ENCODE peak calls at places on chromosome 18, in eight cellular contexts. F is AG10803, B is left ventricle myocardium inferior, E is hepatocyte, L is spleen, W is epithelial cell of esophagus, Z is body of pancreas, Y is endodermal cell. N is an unnamed sample.

GRCh38 chr18:9612215-9612830 is 2.0 kb downstream of the PPP4R1 start:
- DNase-seq in F (peak), B (no peak), E (peak), L (no peak), W (peak), Z (peak), Y (no peak), N (peak)

GRCh38 chr18:56645415-56646016 is 5.6 kb upstream of the WDR7 start:
- DNase-seq in F (no peak), B (no peak), E (peak), L (no peak), W (peak), Z (no peak), Y (no peak), N (no peak)

GRCh38 chr18:25662247-25662646 is 310.3 kb upstream of the ZNF521 start:
- DNase-seq in F (no peak), B (no peak), E (no peak), L (no peak), W (no peak), Z (no peak), Y (no peak), N (no peak)

GRCh38 chr18:1468550-1468949 is 563.9 kb downstream of the ADCYAP1 start:
- DNase-seq in F (no peak), B (no peak), E (no peak), L (no peak), W (no peak), Z (no peak), Y (no peak), N (no peak)

GRCh38 chr18:56351911-56352502 is 286.4 kb downstream of the TXNL1 start:
- DNase-seq in F (no peak), B (no peak), E (no peak), L (no peak), W (peak), Z (no peak), Y (peak), N (no peak)

GRCh38 chr18:36088256-36088655 is 20.9 kb upstream of the RPRD1A start:
- DNase-seq in F (no peak), B (no peak), E (no peak), L (no peak), W (peak), Z (no peak), Y (no peak), N (no peak)

GRCh38 chr18:13217971-13218375 is 587 bp upstream of the LDLRAD4 start:
- DNase-seq in F (no peak), B (peak), E (no peak), L (no peak), W (no peak), Z (peak), Y (peak), N (no peak)

GRCh38 chr18:45050712-45051639 is 370.3 kb downstream of the SETBP1 start:
- DNase-seq in F (peak), B (no peak), E (peak), L (no peak), W (peak), Z (no peak), Y (no peak), N (peak)

GRCh38 chr18:6546229-6546628 is 131.5 kb upstream of the L3MBTL4 start:
- DNase-seq in F (peak), B (no peak), E (no peak), L (no peak), W (peak), Z (no peak), Y (no peak), N (peak)

GRCh38 chr18:35618703-35619102 is 37.2 kb downstream of the GALNT1 start:
- DNase-seq in F (peak), B (no peak), E (no peak), L (no peak), W (no peak), Z (no peak), Y (peak), N (no peak)

GRCh38 chr18:57747809-57748680 is 55.1 kb downstream of the ATP8B1 start:
- DNase-seq in F (no peak), B (no peak), E (no peak), L (no peak), W (no peak), Z (no peak), Y (no peak), N (no peak)

GRCh38 chr18:79792988-79793355 is 4.8 kb upstream of the KCNG2 start:
- DNase-seq in F (no peak), B (no peak), E (no peak), L (peak), W (no peak), Z (no peak), Y (no peak), N (no peak)

GRCh38 chr18:72541871-72542690 is 2.1 kb downstream of the CBLN2 start:
- DNase-seq in F (no peak), B (no peak), E (peak), L (no peak), W (peak), Z (no peak), Y (peak), N (no peak)

GRCh38 chr18:12470382-12471090 is 62.8 kb downstream of the PRELID3A start:
- DNase-seq in F (no peak), B (no peak), E (peak), L (no peak), W (peak), Z (no peak), Y (no peak), N (peak)

GRCh38 chr18:46073474-46074331 is 1.6 kb upstream of the PSTPIP2 start:
- DNase-seq in F (peak), B (no peak), E (peak), L (peak), W (peak), Z (peak), Y (peak), N (peak)

GRCh38 chr18:49459404-49460171 is 857 bp downstream of the DYM start:
- DNase-seq in F (no peak), B (no peak), E (no peak), L (no peak), W (peak), Z (no peak), Y (no peak), N (peak)

GRCh38 chr18:62258606-62259005 is 66.5 kb upstream of the TNFRSF11A start:
- DNase-seq in F (no peak), B (no peak), E (peak), L (no peak), W (no peak), Z (no peak), Y (no peak), N (no peak)

GRCh38 chr18:21820035-21820810 is 79.6 kb downstream of the MIB1 start:
- DNase-seq in F (peak), B (no peak), E (peak), L (no peak), W (peak), Z (no peak), Y (no peak), N (peak)

GRCh38 chr18:26307161-26307773 is 81.0 kb downstream of the TAF4B start:
- DNase-seq in F (peak), B (no peak), E (peak), L (no peak), W (peak), Z (peak), Y (peak), N (peak)

GRCh38 chr18:26656401-26656943 is 108.1 kb upstream of the KCTD1 start:
- DNase-seq in F (no peak), B (peak), E (no peak), L (no peak), W (no peak), Z (no peak), Y (no peak), N (no peak)

GRCh38 chr18:35477974-35478373 is 19.8 kb downstream of the INO80C start:
- DNase-seq in F (no peak), B (no peak), E (no peak), L (no peak), W (no peak), Z (no peak), Y (no peak), N (no peak)

GRCh38 chr18:11909597-11910026 is 1.5 kb upstream of the MPPE1 start:
- DNase-seq in F (peak), B (no peak), E (peak), L (no peak), W (peak), Z (no peak), Y (no peak), N (peak)

GRCh38 chr18:11118051-11118450 is 31.3 kb downstream of the PIEZO2 start:
- DNase-seq in F (no peak), B (no peak), E (no peak), L (no peak), W (no peak), Z (no peak), Y (no peak), N (no peak)

GRCh38 chr18:63107171-63107850 is 212.3 kb downstream of the BCL2 start:
- DNase-seq in F (no peak), B (no peak), E (no peak), L (no peak), W (no peak), Z (no peak), Y (no peak), N (no peak)

GRCh38 chr18:13611616-13612110 is 114.7 kb downstream of the FAM210A start:
- DNase-seq in F (peak), B (peak), E (peak), L (peak), W (peak), Z (no peak), Y (peak), N (peak)

GRCh38 chr18:67926929-67927864 is 410.7 kb upstream of the DSEL start:
- DNase-seq in F (peak), B (no peak), E (no peak), L (no peak), W (no peak), Z (no peak), Y (no peak), N (peak)

GRCh38 chr18:29436459-29436858 is 1259.5 kb upstream of the CDH2 start:
- DNase-seq in F (no peak), B (no peak), E (no peak), L (no peak), W (no peak), Z (no peak), Y (no peak), N (no peak)

GRCh38 chr18:48422947-48423378 is 13.8 kb upstream of the ZBTB7C start:
- DNase-seq in F (no peak), B (no peak), E (no peak), L (no peak), W (no peak), Z (no peak), Y (peak), N (no peak)

GRCh38 chr18:48418409-48419267 is 9.5 kb upstream of the ZBTB7C start:
- DNase-seq in F (no peak), B (no peak), E (no peak), L (no peak), W (no peak), Z (no peak), Y (no peak), N (no peak)

GRCh38 chr18:48418000-48418399 is 8.8 kb upstream of the ZBTB7C start:
- DNase-seq in F (no peak), B (no peak), E (no peak), L (no peak), W (no peak), Z (no peak), Y (no peak), N (no peak)

DNA sequence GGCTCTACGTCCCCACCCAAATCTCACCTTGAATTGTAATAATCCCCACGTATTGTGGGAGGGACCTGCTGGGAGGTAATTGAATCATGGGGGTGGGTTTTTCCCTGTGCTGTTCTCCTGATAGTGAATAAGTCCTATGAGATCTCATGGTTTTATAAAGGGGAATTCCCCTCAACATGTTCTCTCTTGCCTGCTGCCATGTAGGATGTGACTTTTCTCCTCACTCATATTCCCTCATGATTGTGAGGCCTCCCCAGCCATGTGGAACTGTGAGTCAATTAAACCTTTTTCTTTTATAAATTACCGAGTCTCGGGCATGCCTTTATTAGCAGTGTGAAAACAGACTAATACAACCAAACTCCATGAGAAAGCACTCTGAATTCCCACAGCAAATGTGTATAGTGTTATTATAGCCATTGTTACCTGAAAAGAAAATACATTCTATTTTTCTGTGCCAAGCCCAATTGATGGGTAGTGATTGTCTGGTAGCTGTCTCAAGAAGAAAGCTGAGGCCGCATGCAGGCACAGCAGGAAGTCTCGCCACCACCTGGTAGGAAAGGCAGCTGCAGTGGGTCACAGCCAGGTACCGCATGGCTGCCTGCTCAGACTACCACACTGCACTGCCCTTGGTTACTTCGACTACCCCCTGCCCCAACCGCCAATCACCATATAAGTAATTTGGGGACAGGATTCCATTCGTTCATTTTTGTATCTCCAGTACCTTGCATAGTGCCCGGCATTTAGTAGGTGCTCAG is 10.3 kb upstream of the ZBTB7C start:
- DNase-seq in F (no peak), B (no peak), E (no peak), L (no peak), W (peak), Z (no peak), Y (peak), N (no peak)
- TF ChIP-seq CTCF in F (no peak), B (no peak), E (peak), L (no peak), W (no peak), Z (no peak), Y (peak), N (no peak)

GRCh38 chr18:23380001-23380550 is 73.0 kb upstream of the RIOK3 start:
- DNase-seq in F (peak), B (no peak), E (no peak), L (no peak), W (peak), Z (no peak), Y (peak), N (no peak)
- H3K4me3 ChIP-seq in F (no peak), B (no peak), E (no peak), L (no peak), W (no peak), Z (no peak), Y (no peak), N (no peak)

DNA sequence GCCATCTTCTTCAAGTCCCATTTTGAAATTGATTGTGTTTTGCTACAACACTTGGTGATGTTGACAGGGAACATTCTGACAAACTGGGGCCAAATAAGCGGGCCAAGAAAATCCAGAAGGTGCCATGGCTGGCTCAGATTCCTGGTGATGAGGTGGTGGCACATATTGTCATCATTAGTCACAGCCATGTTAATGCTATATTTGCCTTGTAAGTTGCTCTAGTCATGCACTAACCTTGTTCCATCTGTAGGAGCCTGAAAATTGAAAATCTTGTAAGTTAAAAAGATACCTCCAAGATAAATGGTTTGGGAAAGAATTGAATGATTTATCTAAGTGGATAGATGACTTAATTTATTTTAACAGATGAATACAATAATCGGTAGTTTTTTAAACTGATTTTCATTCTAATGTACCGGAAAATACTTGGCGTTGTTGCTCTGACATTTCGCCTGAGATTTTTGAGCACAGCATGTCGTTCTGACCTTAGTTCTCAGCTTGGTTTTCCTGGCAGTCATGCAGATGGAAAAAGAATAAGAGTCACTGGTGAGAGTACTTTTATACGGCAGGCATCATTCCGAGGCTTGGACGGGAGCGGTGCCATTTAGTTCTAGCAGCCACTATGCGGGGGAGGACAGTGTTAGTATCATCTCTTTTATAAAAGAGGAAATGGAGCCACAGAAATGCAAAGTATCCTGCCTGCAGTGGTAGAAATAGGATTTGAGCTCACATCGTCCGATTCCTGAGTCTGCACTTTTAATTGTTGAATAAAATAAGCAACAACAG is 133.9 kb downstream of the ZNF532 start:
- DNase-seq in F (peak), B (peak), E (no peak), L (no peak), W (peak), Z (no peak), Y (peak), N (peak)
- TF ChIP-seq CTCF in F (no peak), B (peak), E (no peak), L (no peak), W (no peak), Z (no peak), Y (no peak), N (no peak)

GRCh38 chr18:137327-137726 is 21.0 kb upstream of the USP14 start:
- DNase-seq in F (no peak), B (no peak), E (no peak), L (no peak), W (no peak), Z (no peak), Y (no peak), N (no peak)
- H3K4me3 ChIP-seq in F (no peak), B (no peak), E (no peak), L (no peak), W (no peak), Z (no peak), Y (no peak), N (no peak)

DNA sequence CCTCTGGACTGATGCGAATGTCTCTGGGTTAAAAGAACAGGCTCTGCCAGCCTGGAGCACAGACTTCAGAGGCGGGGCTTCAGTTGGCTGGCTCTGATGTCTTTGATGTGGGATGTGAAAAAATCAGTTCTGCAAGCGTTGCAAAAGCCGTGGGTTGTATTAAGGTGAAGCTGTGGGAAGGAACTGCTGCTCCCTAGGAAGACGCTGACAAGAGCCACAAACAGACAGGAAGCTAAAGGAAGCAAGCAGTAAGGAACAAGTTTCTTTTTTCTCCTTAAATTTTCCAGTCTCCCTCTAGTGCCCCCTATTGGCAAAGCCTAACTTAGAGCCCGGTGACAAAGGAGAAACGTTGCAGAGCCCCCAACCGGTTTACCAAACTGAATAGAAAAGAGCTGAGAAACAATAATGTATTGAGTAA is 239.0 kb downstream of the CCDC178 start:
- DNase-seq in F (no peak), B (no peak), E (peak), L (no peak), W (peak), Z (peak), Y (peak), N (peak)
- TF ChIP-seq CTCF in F (peak), B (no peak), E (peak), L (peak), W (peak), Z (peak), Y (peak), N (peak)

GRCh38 chr18:3605562-3606443 is 155.8 kb downstream of the TGIF1 start:
- DNase-seq in F (peak), B (no peak), E (peak), L (peak), W (no peak), Z (no peak), Y (no peak), N (peak)
- H3K4me3 ChIP-seq in F (peak), B (peak), E (peak), L (peak), W (no peak), Z (no peak), Y (peak), N (peak)

GRCh38 chr18:69469444-69469919 is 68.8 kb downstream of the DOK6 start:
- DNase-seq in F (no peak), B (no peak), E (no peak), L (no peak), W (no peak), Z (peak), Y (peak), N (peak)
- TF ChIP-seq CTCF in F (peak), B (peak), E (peak), L (no peak), W (no peak), Z (no peak), Y (peak), N (peak)

DNA sequence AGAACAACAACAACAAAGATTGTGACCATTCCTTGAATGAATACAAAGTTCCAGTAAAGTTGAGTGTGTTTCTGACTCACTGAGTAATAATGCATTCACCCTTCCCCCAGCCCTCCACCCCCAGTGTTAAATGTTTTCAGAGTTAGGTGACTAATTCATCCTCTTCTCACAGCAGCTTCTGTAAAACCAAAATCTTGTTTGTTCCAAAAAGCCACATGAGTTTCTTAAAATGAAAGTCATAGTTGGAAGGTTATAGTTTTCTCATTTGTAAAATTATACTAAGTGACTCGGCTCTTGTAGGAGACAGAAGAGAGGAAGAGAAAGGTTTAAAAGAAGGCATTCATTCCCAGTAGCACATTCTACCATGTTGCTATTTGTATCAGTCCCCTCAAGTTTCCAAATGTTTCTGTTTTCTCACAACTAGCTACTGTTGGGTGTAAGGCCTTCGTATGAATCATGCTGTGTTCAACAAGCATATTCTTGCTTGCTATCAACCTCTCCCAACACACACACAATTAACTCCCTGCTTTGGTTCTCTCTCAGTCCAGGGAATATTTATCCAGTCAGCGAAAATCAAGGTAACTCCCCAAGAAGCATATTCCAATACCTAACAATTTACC is 75.3 kb downstream of the MBD2 start:
- DNase-seq in F (peak), B (no peak), E (peak), L (no peak), W (peak), Z (no peak), Y (peak), N (peak)
- H3K4me3 ChIP-seq in F (peak), B (no peak), E (no peak), L (no peak), W (no peak), Z (no peak), Y (no peak), N (no peak)

N was measured in fibroblast of mammary gland.